ENCODE peak calls at places on chromosomes 13 and 19, in five cellular contexts. One of them, this sample, is unnamed.

GRCh38 chr13:23696610-23697009 is 126.4 kb downstream of the TNFRSF19 start:
- DNase-seq in stimulated activated CD8-positive, alpha-beta memory T cell treated with anti-CD3 and anti-CD28 coated beads, Interleukin-7, amount 100 ng/mL, for 48 hours: no peak
- DNase-seq in activated CD4-positive, alpha-beta T cell treated with anti-CD3 and anti-CD28 coated beads, Interleukin-2, amount 50 U/mL, for 48 hours: no peak
- DNase-seq in substantia nigra: no peak
- DNase-seq in AML-193: no peak
- DNase-seq in this sample: no peak

GRCh38 chr13:80306573-80306972 is 34.4 kb downstream of the SPRY2 start:
- DNase-seq in stimulated activated CD8-positive, alpha-beta memory T cell treated with anti-CD3 and anti-CD28 coated beads, Interleukin-7, amount 100 ng/mL, for 48 hours: no peak
- DNase-seq in activated CD4-positive, alpha-beta T cell treated with anti-CD3 and anti-CD28 coated beads, Interleukin-2, amount 50 U/mL, for 48 hours: no peak
- DNase-seq in substantia nigra: no peak
- DNase-seq in AML-193: no peak
- DNase-seq in this sample: no peak

GRCh38 chr13:79589605-79590511 is 108.9 kb downstream of the NDFIP2 start:
- DNase-seq in stimulated activated CD8-positive, alpha-beta memory T cell treated with anti-CD3 and anti-CD28 coated beads, Interleukin-7, amount 100 ng/mL, for 48 hours: no peak
- DNase-seq in activated CD4-positive, alpha-beta T cell treated with anti-CD3 and anti-CD28 coated beads, Interleukin-2, amount 50 U/mL, for 48 hours: no peak
- DNase-seq in substantia nigra: no peak
- DNase-seq in AML-193: peak
- DNase-seq in this sample: peak

GRCh38 chr19:29843180-29844051 is 31.6 kb downstream of the CCNE1 start:
- DNase-seq in stimulated activated CD8-positive, alpha-beta memory T cell treated with anti-CD3 and anti-CD28 coated beads, Interleukin-7, amount 100 ng/mL, for 48 hours: no peak
- DNase-seq in activated CD4-positive, alpha-beta T cell treated with anti-CD3 and anti-CD28 coated beads, Interleukin-2, amount 50 U/mL, for 48 hours: no peak
- DNase-seq in substantia nigra: peak
- DNase-seq in AML-193: no peak
- DNase-seq in this sample: peak

GRCh38 chr13:97307882-97308624 is 85.9 kb downstream of the MBNL2 start:
- DNase-seq in stimulated activated CD8-positive, alpha-beta memory T cell treated with anti-CD3 and anti-CD28 coated beads, Interleukin-7, amount 100 ng/mL, for 48 hours: no peak
- DNase-seq in activated CD4-positive, alpha-beta T cell treated with anti-CD3 and anti-CD28 coated beads, Interleukin-2, amount 50 U/mL, for 48 hours: no peak
- DNase-seq in substantia nigra: peak
- DNase-seq in AML-193: no peak
- DNase-seq in this sample: peak

GRCh38 chr13:25218011-25218410 is 45.9 kb upstream of the AMER2 start:
- DNase-seq in stimulated activated CD8-positive, alpha-beta memory T cell treated with anti-CD3 and anti-CD28 coated beads, Interleukin-7, amount 100 ng/mL, for 48 hours: no peak
- DNase-seq in activated CD4-positive, alpha-beta T cell treated with anti-CD3 and anti-CD28 coated beads, Interleukin-2, amount 50 U/mL, for 48 hours: no peak
- DNase-seq in substantia nigra: no peak
- DNase-seq in AML-193: peak
- DNase-seq in this sample: no peak

GRCh38 chr19:12513531-12514061 is 29.0 kb upstream of the ZNF709 start:
- DNase-seq in stimulated activated CD8-positive, alpha-beta memory T cell treated with anti-CD3 and anti-CD28 coated beads, Interleukin-7, amount 100 ng/mL, for 48 hours: no peak
- DNase-seq in activated CD4-positive, alpha-beta T cell treated with anti-CD3 and anti-CD28 coated beads, Interleukin-2, amount 50 U/mL, for 48 hours: no peak
- DNase-seq in substantia nigra: peak
- DNase-seq in AML-193: no peak
- DNase-seq in this sample: peak

GRCh38 chr19:10546817-10547216 is 3.1 kb downstream of the ATG4D start:
- DNase-seq in stimulated activated CD8-positive, alpha-beta memory T cell treated with anti-CD3 and anti-CD28 coated beads, Interleukin-7, amount 100 ng/mL, for 48 hours: no peak
- DNase-seq in activated CD4-positive, alpha-beta T cell treated with anti-CD3 and anti-CD28 coated beads, Interleukin-2, amount 50 U/mL, for 48 hours: no peak
- DNase-seq in substantia nigra: no peak
- DNase-seq in AML-193: no peak
- DNase-seq in this sample: no peak

GRCh38 chr13:111049791-111050538 is 65.1 kb upstream of the ARHGEF7 start:
- DNase-seq in stimulated activated CD8-positive, alpha-beta memory T cell treated with anti-CD3 and anti-CD28 coated beads, Interleukin-7, amount 100 ng/mL, for 48 hours: no peak
- DNase-seq in activated CD4-positive, alpha-beta T cell treated with anti-CD3 and anti-CD28 coated beads, Interleukin-2, amount 50 U/mL, for 48 hours: peak
- DNase-seq in substantia nigra: no peak
- DNase-seq in AML-193: no peak
- DNase-seq in this sample: peak

GRCh38 chr13:110232756-110233155 is 74.2 kb downstream of the COL4A1 start:
- DNase-seq in stimulated activated CD8-positive, alpha-beta memory T cell treated with anti-CD3 and anti-CD28 coated beads, Interleukin-7, amount 100 ng/mL, for 48 hours: no peak
- DNase-seq in activated CD4-positive, alpha-beta T cell treated with anti-CD3 and anti-CD28 coated beads, Interleukin-2, amount 50 U/mL, for 48 hours: no peak
- DNase-seq in substantia nigra: no peak
- DNase-seq in AML-193: no peak
- DNase-seq in this sample: no peak